ENCODE peak calls at places on chromosomes 2 and 18, in seven cellular contexts. I is AG04450, U is astrocyte, N is sigmoid colon, R is GM12878, V is PC-3, Z is SJCRH30. Q is an unnamed sample.

GRCh38 chr2:127887452-127888219 is 1.9 kb upstream of the AMMECR1L start:
- DNase-seq in I (no peak), U (no peak), N (no peak), R (no peak), V (no peak), Z (no peak), Q (no peak)

GRCh38 chr2:152718909-152719645 is 657 bp downstream of the ARL6IP6 start:
- DNase-seq in I (no peak), U (peak), N (peak), R (peak), V (peak), Z (peak), Q (peak)

GRCh38 chr2:57701391-57701791 is 345.2 kb upstream of the VRK2 start:
- DNase-seq in I (no peak), U (peak), N (no peak), R (no peak), V (no peak), Z (no peak), Q (no peak)

GRCh38 chr2:106107509-106108131 is 86.5 kb downstream of the UXS1 start:
- DNase-seq in I (no peak), U (peak), N (no peak), R (no peak), V (peak), Z (no peak), Q (no peak)

GRCh38 chr18:50287028-50287440 is 458 bp downstream of the CXXC1 start:
- DNase-seq in I (no peak), U (no peak), N (peak), R (no peak), V (no peak), Z (no peak), Q (no peak)

GRCh38 chr2:70248810-70249438 is 496 bp upstream of the TIA1 start:
- DNase-seq in I (no peak), U (no peak), N (peak), R (no peak), V (peak), Z (peak), Q (peak)

GRCh38 chr2:46800218-46800617 is 115.4 kb downstream of the MCFD2 start:
- DNase-seq in I (no peak), U (no peak), N (no peak), R (no peak), V (no peak), Z (no peak), Q (no peak)

GRCh38 chr2:195520671-195521155 is 136.3 kb upstream of the SLC39A10 start:
- DNase-seq in I (peak), U (peak), N (no peak), R (no peak), V (peak), Z (no peak), Q (no peak)

GRCh38 chr2:234863043-234863934 is 88.5 kb upstream of the SH3BP4 start:
- DNase-seq in I (peak), U (peak), N (peak), R (no peak), V (peak), Z (peak), Q (peak)

GRCh38 chr2:232454630-232455029 is 1.3 kb upstream of the ALPI start:
- DNase-seq in I (no peak), U (no peak), N (peak), R (no peak), V (no peak), Z (no peak), Q (no peak)

GRCh38 chr18:75216926-75217303 is 6.3 kb downstream of the TSHZ1 start:
- DNase-seq in I (no peak), U (no peak), N (no peak), R (no peak), V (no peak), Z (no peak), Q (no peak)

GRCh38 chr18:12659904-12660605 is 2.1 kb upstream of the SPIRE1 start:
- DNase-seq in I (peak), U (peak), N (no peak), R (no peak), V (peak), Z (peak), Q (peak)

GRCh38 chr18:60568211-60568610 is 195.6 kb upstream of the MC4R start:
- DNase-seq in I (no peak), U (no peak), N (no peak), R (no peak), V (peak), Z (no peak), Q (no peak)

GRCh38 chr2:70871398-70872211 is 36.0 kb upstream of the CD207 start:
- DNase-seq in I (peak), U (peak), N (peak), R (no peak), V (peak), Z (peak), Q (peak)

GRCh38 chr2:215713393-215713792 is 277.5 kb upstream of the FN1 start:
- DNase-seq in I (peak), U (peak), N (no peak), R (no peak), V (no peak), Z (no peak), Q (no peak)

GRCh38 chr18:57084331-57085298 is 62.3 kb upstream of the BOD1L2 start:
- DNase-seq in I (no peak), U (no peak), N (no peak), R (peak), V (peak), Z (no peak), Q (no peak)

GRCh38 chr2:237717366-237718276 is 81.0 kb upstream of the RBM44 start:
- DNase-seq in I (no peak), U (no peak), N (peak), R (no peak), V (no peak), Z (no peak), Q (no peak)

GRCh38 chr2:34549710-34550345 is 950.7 kb upstream of the FAM98A start:
- DNase-seq in I (no peak), U (no peak), N (no peak), R (no peak), V (no peak), Z (no peak), Q (no peak)

GRCh38 chr2:240501531-240501991 is 56.2 kb downstream of the ANKMY1 start:
- DNase-seq in I (no peak), U (no peak), N (no peak), R (no peak), V (no peak), Z (no peak), Q (no peak)

GRCh38 chr2:174590928-174591648 is 6.5 kb downstream of the WIPF1 start:
- DNase-seq in I (no peak), U (peak), N (no peak), R (no peak), V (peak), Z (no peak), Q (no peak)

GRCh38 chr2:197200657-197201056 is 109.9 kb downstream of the ANKRD44 start:
- DNase-seq in I (no peak), U (no peak), N (no peak), R (no peak), V (no peak), Z (no peak), Q (no peak)

GRCh38 chr18:26575865-26576217 is 27.5 kb upstream of the KCTD1 start:
- DNase-seq in I (no peak), U (no peak), N (no peak), R (no peak), V (peak), Z (no peak), Q (no peak)

GRCh38 chr2:96907405-96908041 is 37.6 kb upstream of the SEMA4C start:
- DNase-seq in I (no peak), U (peak), N (peak), R (no peak), V (no peak), Z (peak), Q (peak)

DNA sequence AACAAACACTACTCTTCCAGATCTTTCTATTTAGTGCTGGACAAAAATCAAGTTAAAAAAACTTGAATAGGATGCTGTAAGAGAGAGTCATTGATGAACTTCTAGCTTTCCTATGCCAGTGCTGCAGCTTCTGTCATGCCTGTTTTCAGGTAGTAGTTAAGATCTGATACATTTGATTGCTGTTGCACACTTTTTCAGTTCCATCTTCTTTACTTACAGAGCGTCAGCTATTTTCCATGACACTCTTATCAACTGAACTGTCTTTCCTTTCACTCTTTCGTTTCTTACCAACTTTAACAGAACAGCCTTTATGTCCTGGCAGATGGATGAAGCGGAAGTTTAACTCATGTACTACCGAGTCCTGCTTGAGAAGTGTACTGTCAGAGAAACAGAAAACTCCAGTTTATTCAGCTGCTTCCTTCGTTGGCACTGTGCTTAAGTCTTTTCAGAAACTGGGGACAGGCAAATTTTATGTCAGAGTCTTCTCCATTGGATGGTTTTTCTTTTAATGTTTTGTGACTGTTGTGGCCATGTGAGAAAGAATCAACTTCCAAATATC is 145.9 kb upstream of the KLHL14 start:
- DNase-seq in I (no peak), U (no peak), N (no peak), R (no peak), V (no peak), Z (no peak), Q (no peak)
- H3K27ac ChIP-seq in I (no peak), U (no peak), N (no peak), R (no peak), V (no peak), Z (no peak), Q (no peak)

DNA sequence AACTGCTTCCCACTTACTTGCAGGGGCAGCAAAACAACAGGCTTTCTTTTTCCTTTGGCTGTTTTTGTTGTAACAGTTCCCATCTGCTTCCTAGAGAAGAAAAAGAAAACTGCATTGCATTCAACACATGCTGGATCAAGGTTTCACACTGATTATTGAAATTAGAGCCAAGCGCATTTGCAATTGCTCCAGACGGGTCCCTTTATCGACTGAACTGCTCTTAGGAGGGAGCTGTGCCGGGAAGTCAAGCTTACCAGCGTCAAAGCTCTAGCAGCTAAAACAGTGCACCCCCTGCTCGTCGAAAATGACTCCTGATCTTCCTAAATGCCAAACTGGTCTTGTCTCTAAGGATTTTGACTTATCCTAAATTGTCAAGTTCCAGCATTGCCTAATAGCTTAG is 164.0 kb upstream of the SESTD1 start:
- DNase-seq in I (no peak), U (no peak), N (no peak), R (no peak), V (no peak), Z (peak), Q (no peak)
- H3K4me3 ChIP-seq in I (no peak), U (peak), N (no peak), R (no peak), V (no peak), Z (peak), Q (no peak)

DNA sequence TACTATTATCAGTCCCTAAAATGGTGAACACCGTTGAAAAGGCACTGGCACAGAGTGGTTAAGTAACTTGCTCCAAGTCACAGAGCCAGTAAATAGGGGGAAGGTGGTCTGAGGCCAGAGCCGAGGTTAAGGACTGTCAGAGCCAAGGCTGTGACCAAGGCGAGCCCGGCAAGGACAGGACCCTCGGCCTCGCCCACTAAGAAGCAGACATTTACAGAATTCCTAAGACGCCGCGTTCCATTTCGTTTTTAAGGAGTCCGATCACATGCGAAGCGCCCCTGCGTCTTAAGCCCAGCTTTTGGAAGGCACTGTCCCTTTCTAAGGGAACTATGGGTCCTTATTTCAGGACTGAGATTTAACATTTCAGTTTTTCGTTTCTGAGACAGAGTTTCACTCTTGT is 1.0 kb downstream of the PDIA6 start:
- DNase-seq in I (no peak), U (no peak), N (peak), R (no peak), V (no peak), Z (no peak), Q (no peak)
- H3K27ac ChIP-seq in I (peak), U (peak), N (peak), R (peak), V (peak), Z (peak), Q (peak)

DNA sequence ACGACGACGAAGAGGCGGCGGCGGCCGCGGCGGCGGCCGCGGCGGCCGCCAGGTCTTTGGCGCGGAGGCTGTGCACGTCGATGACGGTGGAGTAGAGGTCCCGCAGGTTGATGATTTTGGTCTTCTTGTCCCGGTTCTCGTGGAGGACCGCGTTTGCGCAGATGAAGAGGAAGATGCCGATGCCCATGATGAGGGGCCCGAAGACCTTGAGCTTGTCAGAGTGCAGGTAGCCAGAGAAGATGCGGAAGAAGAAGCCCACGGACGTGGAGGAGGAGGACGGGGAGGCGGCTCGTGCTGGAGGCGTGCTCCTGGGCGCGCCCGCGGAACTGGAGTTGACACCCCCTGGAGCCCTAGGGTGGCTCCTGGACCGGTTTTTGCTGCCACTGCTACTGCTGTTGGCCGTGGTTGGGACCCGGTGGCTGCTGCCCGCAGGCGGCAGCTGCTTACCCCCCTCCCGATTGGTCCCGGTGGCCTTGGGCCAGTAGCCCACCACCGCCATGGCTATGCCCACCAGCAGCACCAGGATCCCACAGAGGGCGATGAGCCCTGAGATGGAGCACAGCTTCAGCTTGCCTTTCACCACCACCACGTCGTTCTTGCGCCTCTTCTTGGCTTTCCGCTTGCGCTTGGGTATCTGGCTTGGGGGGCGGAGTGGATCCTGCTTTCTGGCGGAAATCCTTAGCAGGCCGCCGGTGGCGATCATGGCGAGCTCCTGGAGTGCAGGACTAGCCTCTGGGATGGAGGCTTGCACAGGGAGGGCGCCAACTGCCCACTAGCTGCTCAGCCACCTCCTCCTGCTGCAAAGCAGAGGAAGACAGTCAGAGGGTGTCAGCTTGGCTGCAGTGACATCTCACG is 3.7 kb downstream of the TMEM200C start:
- DNase-seq in I (no peak), U (no peak), N (no peak), R (no peak), V (no peak), Z (no peak), Q (no peak)
- H3K4me3 ChIP-seq in I (no peak), U (peak), N (peak), R (no peak), V (no peak), Z (no peak), Q (no peak)

GRCh38 chr2:53786371-53787254 is at the start of the genes ASB3 and ERLEC1:
- DNase-seq in I (peak), U (peak), N (peak), R (peak), V (peak), Z (peak), Q (peak)

GRCh38 chr2:53787911-53788289 is 1.1 kb downstream of the ERLEC1 start:
- DNase-seq in I (no peak), U (no peak), N (no peak), R (no peak), V (peak), Z (no peak), Q (no peak)

GRCh38 chr2:53784431-53784830 is 2.3 kb downstream of the ASB3 start:
- DNase-seq in I (no peak), U (peak), N (no peak), R (no peak), V (no peak), Z (no peak), Q (no peak)

GRCh38 chr2:53787255-53787910 is 539 bp downstream of the ERLEC1 start:
- DNase-seq in I (no peak), U (peak), N (no peak), R (no peak), V (peak), Z (no peak), Q (no peak)

DNA sequence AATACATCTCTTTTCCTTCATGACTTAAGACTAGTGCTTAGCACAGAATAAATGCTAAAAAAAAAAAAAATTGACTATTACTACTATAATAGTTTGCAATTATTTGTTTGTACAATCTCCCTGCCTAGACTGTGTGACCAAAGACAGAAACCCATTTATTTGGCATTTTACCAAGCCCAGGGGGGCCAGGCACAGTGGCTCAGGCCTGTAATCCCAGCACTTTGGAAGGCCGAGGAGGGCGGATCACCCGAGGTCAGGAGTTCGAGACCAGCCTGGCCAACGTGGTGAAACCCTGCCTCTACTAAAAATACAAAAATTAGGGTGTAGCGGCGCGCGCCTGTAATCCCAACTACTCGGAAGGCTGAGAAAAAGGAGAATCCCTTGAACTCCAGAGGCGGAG is 1.4 kb downstream of the ASB3 start:
- DNase-seq in I (no peak), U (no peak), N (no peak), R (no peak), V (no peak), Z (no peak), Q (no peak)
- H3K27ac ChIP-seq in I (no peak), U (peak), N (no peak), R (peak), V (no peak), Z (no peak), Q (no peak)

GRCh38 chr18:46756559-46757201 is at the start of gene ST8SIA5:
- DNase-seq in I (no peak), U (no peak), N (no peak), R (no peak), V (no peak), Z (peak), Q (no peak)

GRCh38 chr18:46754661-46755292 is 2.1 kb downstream of the ST8SIA5 start:
- DNase-seq in I (no peak), U (no peak), N (no peak), R (no peak), V (no peak), Z (no peak), Q (no peak)

GRCh38 chr18:46756172-46756558 is 688 bp downstream of the ST8SIA5 start:
- DNase-seq in I (no peak), U (no peak), N (no peak), R (no peak), V (no peak), Z (no peak), Q (no peak)

GRCh38 chr18:46754188-46754587 is 2.7 kb downstream of the ST8SIA5 start:
- DNase-seq in I (no peak), U (no peak), N (no peak), R (peak), V (no peak), Z (no peak), Q (no peak)

DNA sequence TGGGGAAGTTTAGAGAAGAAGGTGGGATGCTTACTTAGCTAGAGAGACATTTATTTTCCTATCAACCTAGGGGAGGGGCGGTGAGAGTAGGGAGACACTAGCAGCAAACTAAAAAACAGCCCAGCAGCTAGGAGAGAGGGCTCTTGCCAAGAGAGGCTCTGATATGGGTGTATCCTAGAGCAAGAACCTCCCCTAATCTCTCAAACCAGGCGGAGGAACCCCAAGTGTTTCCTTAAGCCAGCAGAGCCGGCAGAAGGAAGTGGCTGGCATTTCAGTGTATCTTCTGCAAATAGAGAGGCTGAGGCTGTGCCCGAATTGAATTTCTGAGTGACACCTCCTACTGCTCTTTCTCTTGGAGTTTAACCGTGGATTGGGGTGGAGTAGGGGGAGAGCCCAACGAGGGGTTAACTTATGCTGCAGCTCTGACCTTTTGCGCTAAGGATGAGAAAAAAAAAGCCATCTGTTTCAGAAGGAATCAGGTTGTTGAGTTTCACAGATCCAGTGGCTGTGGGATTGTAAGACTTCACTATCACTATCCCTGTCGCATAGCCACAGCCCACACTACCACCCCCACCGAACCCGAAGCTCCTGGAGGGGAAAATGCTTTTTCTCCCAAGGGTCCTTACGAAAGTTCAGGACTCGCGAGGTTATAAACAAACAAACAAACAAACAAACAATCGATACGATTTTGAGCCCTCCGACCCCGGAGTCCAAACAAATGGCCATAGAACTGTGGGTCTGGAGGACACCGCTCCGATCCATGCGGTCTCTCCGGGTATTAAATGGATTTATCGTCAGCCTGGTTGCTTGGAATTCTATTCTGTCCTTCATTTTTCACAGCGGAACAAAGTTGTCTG is 1.3 kb downstream of the ST8SIA5 start:
- DNase-seq in I (no peak), U (no peak), N (no peak), R (no peak), V (no peak), Z (no peak), Q (no peak)
- H3K4me3 ChIP-seq in I (no peak), U (no peak), N (peak), R (no peak), V (no peak), Z (peak), Q (no peak)

GRCh38 chr2:189347540-189347939 is 93.7 kb upstream of the WDR75 start:
- DNase-seq in I (peak), U (peak), N (no peak), R (peak), V (peak), Z (peak), Q (peak)
- H3K27ac ChIP-seq in I (no peak), U (peak), N (peak), R (no peak), V (peak), Z (peak), Q (no peak)

GRCh38 chr2:119306196-119306590 is 60.4 kb downstream of the C2orf76 start:
- DNase-seq in I (no peak), U (no peak), N (no peak), R (no peak), V (no peak), Z (no peak), Q (no peak)
- H3K4me3 ChIP-seq in I (no peak), U (no peak), N (peak), R (no peak), V (no peak), Z (no peak), Q (no peak)

Q was measured in WERI-Rb-1.